ENCODE peak calls at places on chromosome 4, in seven cellular contexts. One of them, this sample, is unnamed.

GRCh38 chr4:118816538-118817177 is 19.3 kb downstream of the SEC24D start:
- DNase-seq in left colon: no peak
- DNase-seq in erythroblast: no peak
- DNase-seq in activated naive CD8-positive, alpha-beta T cell treated with anti-CD3 and anti-CD28 coated beads, Interleukin-2, amount 50 U/mL, for 16 hours: no peak
- DNase-seq in NCI-H1092 treated with DMSO at 0.1 percent for 48 hours: no peak
- DNase-seq in GM04504: no peak
- DNase-seq in glutamatergic neuron: no peak
- DNase-seq in this sample: no peak

GRCh38 chr4:146245246-146245645 is 30.9 kb downstream of the REELD1 start:
- DNase-seq in glutamatergic neuron: no peak
- DNase-seq in GM04504: no peak
- DNase-seq in NCI-H1092 treated with DMSO at 0.1 percent for 48 hours: no peak
- DNase-seq in erythroblast: peak
- DNase-seq in activated naive CD8-positive, alpha-beta T cell treated with anti-CD3 and anti-CD28 coated beads, Interleukin-2, amount 50 U/mL, for 16 hours: no peak
- DNase-seq in left colon: no peak
- DNase-seq in this sample: no peak

GRCh38 chr4:20428410-20429160 is 176.9 kb downstream of the SLIT2 start:
- DNase-seq in left colon: no peak
- DNase-seq in glutamatergic neuron: no peak
- DNase-seq in GM04504: no peak
- DNase-seq in erythroblast: no peak
- DNase-seq in NCI-H1092 treated with DMSO at 0.1 percent for 48 hours: peak
- DNase-seq in activated naive CD8-positive, alpha-beta T cell treated with anti-CD3 and anti-CD28 coated beads, Interleukin-2, amount 50 U/mL, for 16 hours: no peak
- DNase-seq in this sample: no peak

GRCh38 chr4:107647591-107647990 is 72.4 kb downstream of the PAPSS1 start:
- DNase-seq in glutamatergic neuron: no peak
- DNase-seq in GM04504: peak
- DNase-seq in left colon: no peak
- DNase-seq in erythroblast: no peak
- DNase-seq in NCI-H1092 treated with DMSO at 0.1 percent for 48 hours: no peak
- DNase-seq in activated naive CD8-positive, alpha-beta T cell treated with anti-CD3 and anti-CD28 coated beads, Interleukin-2, amount 50 U/mL, for 16 hours: no peak
- DNase-seq in this sample: no peak

GRCh38 chr4:55393461-55394320 is 2.1 kb upstream of the TMEM165 start:
- DNase-seq in glutamatergic neuron: no peak
- DNase-seq in activated naive CD8-positive, alpha-beta T cell treated with anti-CD3 and anti-CD28 coated beads, Interleukin-2, amount 50 U/mL, for 16 hours: no peak
- DNase-seq in erythroblast: no peak
- DNase-seq in GM04504: no peak
- DNase-seq in NCI-H1092 treated with DMSO at 0.1 percent for 48 hours: peak
- DNase-seq in left colon: no peak
- DNase-seq in this sample: no peak

GRCh38 chr4:145734576-145735329 is 54.8 kb downstream of the C4orf51 start:
- DNase-seq in erythroblast: no peak
- DNase-seq in glutamatergic neuron: no peak
- DNase-seq in activated naive CD8-positive, alpha-beta T cell treated with anti-CD3 and anti-CD28 coated beads, Interleukin-2, amount 50 U/mL, for 16 hours: no peak
- DNase-seq in NCI-H1092 treated with DMSO at 0.1 percent for 48 hours: no peak
- DNase-seq in GM04504: peak
- DNase-seq in left colon: peak
- DNase-seq in this sample: no peak

GRCh38 chr4:1238676-1239000 is 10.3 kb downstream of the CTBP1 start:
- DNase-seq in glutamatergic neuron: no peak
- DNase-seq in NCI-H1092 treated with DMSO at 0.1 percent for 48 hours: no peak
- DNase-seq in activated naive CD8-positive, alpha-beta T cell treated with anti-CD3 and anti-CD28 coated beads, Interleukin-2, amount 50 U/mL, for 16 hours: no peak
- DNase-seq in GM04504: no peak
- DNase-seq in left colon: peak
- DNase-seq in erythroblast: no peak
- DNase-seq in this sample: no peak

GRCh38 chr4:3241905-3242304 is 7.1 kb upstream of the MSANTD1 start:
- DNase-seq in glutamatergic neuron: no peak
- DNase-seq in activated naive CD8-positive, alpha-beta T cell treated with anti-CD3 and anti-CD28 coated beads, Interleukin-2, amount 50 U/mL, for 16 hours: no peak
- DNase-seq in NCI-H1092 treated with DMSO at 0.1 percent for 48 hours: no peak
- DNase-seq in GM04504: no peak
- DNase-seq in erythroblast: no peak
- DNase-seq in left colon: no peak
- DNase-seq in this sample: no peak

GRCh38 chr4:80500593-80500992 is 165.1 kb downstream of the CFAP299 start:
- DNase-seq in GM04504: peak
- DNase-seq in NCI-H1092 treated with DMSO at 0.1 percent for 48 hours: no peak
- DNase-seq in left colon: no peak
- DNase-seq in glutamatergic neuron: no peak
- DNase-seq in erythroblast: no peak
- DNase-seq in activated naive CD8-positive, alpha-beta T cell treated with anti-CD3 and anti-CD28 coated beads, Interleukin-2, amount 50 U/mL, for 16 hours: no peak
- DNase-seq in this sample: no peak

GRCh38 chr4:122576261-122577188 is 44.3 kb downstream of the IL21 start:
- DNase-seq in NCI-H1092 treated with DMSO at 0.1 percent for 48 hours: peak
- DNase-seq in activated naive CD8-positive, alpha-beta T cell treated with anti-CD3 and anti-CD28 coated beads, Interleukin-2, amount 50 U/mL, for 16 hours: no peak
- DNase-seq in glutamatergic neuron: no peak
- DNase-seq in GM04504: no peak
- DNase-seq in left colon: no peak
- DNase-seq in erythroblast: peak
- DNase-seq in this sample: no peak

GRCh38 chr4:154958121-154958520 is 177.0 kb downstream of the RBM46 start:
- DNase-seq in GM04504: no peak
- DNase-seq in glutamatergic neuron: no peak
- DNase-seq in erythroblast: no peak
- DNase-seq in left colon: no peak
- DNase-seq in NCI-H1092 treated with DMSO at 0.1 percent for 48 hours: no peak
- DNase-seq in activated naive CD8-positive, alpha-beta T cell treated with anti-CD3 and anti-CD28 coated beads, Interleukin-2, amount 50 U/mL, for 16 hours: no peak
- DNase-seq in this sample: no peak

GRCh38 chr4:1541449-1542225 is 135.4 kb upstream of the NKX1-1 start:
- DNase-seq in glutamatergic neuron: no peak
- DNase-seq in left colon: no peak
- DNase-seq in activated naive CD8-positive, alpha-beta T cell treated with anti-CD3 and anti-CD28 coated beads, Interleukin-2, amount 50 U/mL, for 16 hours: no peak
- DNase-seq in NCI-H1092 treated with DMSO at 0.1 percent for 48 hours: no peak
- DNase-seq in GM04504: no peak
- DNase-seq in erythroblast: no peak
- DNase-seq in this sample: no peak

GRCh38 chr4:24886596-24886995 is 26.2 kb downstream of the CCDC149 start:
- DNase-seq in GM04504: no peak
- DNase-seq in activated naive CD8-positive, alpha-beta T cell treated with anti-CD3 and anti-CD28 coated beads, Interleukin-2, amount 50 U/mL, for 16 hours: no peak
- DNase-seq in glutamatergic neuron: no peak
- DNase-seq in left colon: no peak
- DNase-seq in erythroblast: no peak
- DNase-seq in NCI-H1092 treated with DMSO at 0.1 percent for 48 hours: no peak
- DNase-seq in this sample: no peak

GRCh38 chr4:112857461-112857860 is 192.0 kb upstream of the ANK2 start:
- DNase-seq in glutamatergic neuron: no peak
- DNase-seq in NCI-H1092 treated with DMSO at 0.1 percent for 48 hours: no peak
- DNase-seq in GM04504: peak
- DNase-seq in erythroblast: peak
- DNase-seq in left colon: no peak
- DNase-seq in activated naive CD8-positive, alpha-beta T cell treated with anti-CD3 and anti-CD28 coated beads, Interleukin-2, amount 50 U/mL, for 16 hours: no peak
- DNase-seq in this sample: no peak

GRCh38 chr4:6962211-6963041 is 52.8 kb downstream of the TBC1D14 start:
- DNase-seq in NCI-H1092 treated with DMSO at 0.1 percent for 48 hours: peak
- DNase-seq in activated naive CD8-positive, alpha-beta T cell treated with anti-CD3 and anti-CD28 coated beads, Interleukin-2, amount 50 U/mL, for 16 hours: no peak
- DNase-seq in left colon: no peak
- DNase-seq in GM04504: no peak
- DNase-seq in glutamatergic neuron: no peak
- DNase-seq in erythroblast: no peak
- DNase-seq in this sample: no peak

GRCh38 chr4:2393353-2394270 is 24.8 kb downstream of the ZFYVE28 start:
- DNase-seq in glutamatergic neuron: no peak
- DNase-seq in NCI-H1092 treated with DMSO at 0.1 percent for 48 hours: no peak
- DNase-seq in GM04504: no peak
- DNase-seq in left colon: no peak
- DNase-seq in activated naive CD8-positive, alpha-beta T cell treated with anti-CD3 and anti-CD28 coated beads, Interleukin-2, amount 50 U/mL, for 16 hours: no peak
- DNase-seq in erythroblast: peak
- DNase-seq in this sample: no peak

GRCh38 chr4:3657917-3658913 is 108.0 kb upstream of the ADRA2C start:
- DNase-seq in erythroblast: no peak
- DNase-seq in GM04504: no peak
- DNase-seq in NCI-H1092 treated with DMSO at 0.1 percent for 48 hours: peak
- DNase-seq in left colon: no peak
- DNase-seq in activated naive CD8-positive, alpha-beta T cell treated with anti-CD3 and anti-CD28 coated beads, Interleukin-2, amount 50 U/mL, for 16 hours: no peak
- DNase-seq in glutamatergic neuron: no peak
- DNase-seq in this sample: no peak

GRCh38 chr4:52914051-52914605 is 52.0 kb downstream of the RASL11B start:
- DNase-seq in left colon: no peak
- DNase-seq in GM04504: peak
- DNase-seq in glutamatergic neuron: no peak
- DNase-seq in NCI-H1092 treated with DMSO at 0.1 percent for 48 hours: no peak
- DNase-seq in activated naive CD8-positive, alpha-beta T cell treated with anti-CD3 and anti-CD28 coated beads, Interleukin-2, amount 50 U/mL, for 16 hours: no peak
- DNase-seq in erythroblast: no peak
- DNase-seq in this sample: no peak

GRCh38 chr4:95188701-95189401 is 359.9 kb downstream of the UNC5C start:
- DNase-seq in left colon: no peak
- DNase-seq in erythroblast: no peak
- DNase-seq in activated naive CD8-positive, alpha-beta T cell treated with anti-CD3 and anti-CD28 coated beads, Interleukin-2, amount 50 U/mL, for 16 hours: no peak
- DNase-seq in NCI-H1092 treated with DMSO at 0.1 percent for 48 hours: no peak
- DNase-seq in GM04504: no peak
- DNase-seq in glutamatergic neuron: no peak
- DNase-seq in this sample: no peak

GRCh38 chr4:15928883-15929282 is 9.7 kb downstream of the FGFBP1 start:
- DNase-seq in glutamatergic neuron: no peak
- DNase-seq in NCI-H1092 treated with DMSO at 0.1 percent for 48 hours: no peak
- DNase-seq in erythroblast: no peak
- DNase-seq in left colon: no peak
- DNase-seq in GM04504: no peak
- DNase-seq in activated naive CD8-positive, alpha-beta T cell treated with anti-CD3 and anti-CD28 coated beads, Interleukin-2, amount 50 U/mL, for 16 hours: no peak
- DNase-seq in this sample: no peak

GRCh38 chr4:7156273-7157139 is 35.8 kb upstream of the SORCS2 start:
- DNase-seq in erythroblast: no peak
- DNase-seq in glutamatergic neuron: peak
- DNase-seq in left colon: peak
- DNase-seq in GM04504: no peak
- DNase-seq in NCI-H1092 treated with DMSO at 0.1 percent for 48 hours: no peak
- DNase-seq in activated naive CD8-positive, alpha-beta T cell treated with anti-CD3 and anti-CD28 coated beads, Interleukin-2, amount 50 U/mL, for 16 hours: no peak
- DNase-seq in this sample: no peak

GRCh38 chr4:159071969-159072765 is 30.7 kb upstream of the RAPGEF2 start:
- DNase-seq in left colon: no peak
- DNase-seq in activated naive CD8-positive, alpha-beta T cell treated with anti-CD3 and anti-CD28 coated beads, Interleukin-2, amount 50 U/mL, for 16 hours: no peak
- DNase-seq in glutamatergic neuron: no peak
- DNase-seq in erythroblast: no peak
- DNase-seq in GM04504: no peak
- DNase-seq in NCI-H1092 treated with DMSO at 0.1 percent for 48 hours: no peak
- DNase-seq in this sample: no peak

GRCh38 chr4:173014113-173014558 is 154.5 kb upstream of the GALNT7 start:
- DNase-seq in glutamatergic neuron: peak
- DNase-seq in NCI-H1092 treated with DMSO at 0.1 percent for 48 hours: no peak
- DNase-seq in GM04504: no peak
- DNase-seq in erythroblast: peak
- DNase-seq in activated naive CD8-positive, alpha-beta T cell treated with anti-CD3 and anti-CD28 coated beads, Interleukin-2, amount 50 U/mL, for 16 hours: no peak
- DNase-seq in left colon: no peak
- DNase-seq in this sample: no peak

GRCh38 chr4:98143001-98143899 is at the start of gene STPG2:
- DNase-seq in NCI-H1092 treated with DMSO at 0.1 percent for 48 hours: peak
- DNase-seq in erythroblast: peak
- DNase-seq in activated naive CD8-positive, alpha-beta T cell treated with anti-CD3 and anti-CD28 coated beads, Interleukin-2, amount 50 U/mL, for 16 hours: peak
- DNase-seq in left colon: peak
- DNase-seq in GM04504: peak
- DNase-seq in glutamatergic neuron: peak
- DNase-seq in this sample: peak

GRCh38 chr4:183201331-183201730 is 102.3 kb downstream of the WWC2 start:
- DNase-seq in left colon: no peak
- DNase-seq in NCI-H1092 treated with DMSO at 0.1 percent for 48 hours: no peak
- DNase-seq in erythroblast: no peak
- DNase-seq in GM04504: no peak
- DNase-seq in activated naive CD8-positive, alpha-beta T cell treated with anti-CD3 and anti-CD28 coated beads, Interleukin-2, amount 50 U/mL, for 16 hours: no peak
- DNase-seq in glutamatergic neuron: no peak
- DNase-seq in this sample: no peak

GRCh38 chr4:4752576-4753401 is 106.7 kb upstream of the MSX1 start:
- DNase-seq in activated naive CD8-positive, alpha-beta T cell treated with anti-CD3 and anti-CD28 coated beads, Interleukin-2, amount 50 U/mL, for 16 hours: no peak
- DNase-seq in NCI-H1092 treated with DMSO at 0.1 percent for 48 hours: no peak
- DNase-seq in left colon: no peak
- DNase-seq in erythroblast: no peak
- DNase-seq in GM04504: peak
- DNase-seq in glutamatergic neuron: no peak
- DNase-seq in this sample: no peak

GRCh38 chr4:24730256-24731001 is 64.9 kb upstream of the SOD3 start:
- DNase-seq in activated naive CD8-positive, alpha-beta T cell treated with anti-CD3 and anti-CD28 coated beads, Interleukin-2, amount 50 U/mL, for 16 hours: no peak
- DNase-seq in erythroblast: no peak
- DNase-seq in left colon: peak
- DNase-seq in NCI-H1092 treated with DMSO at 0.1 percent for 48 hours: no peak
- DNase-seq in GM04504: peak
- DNase-seq in glutamatergic neuron: no peak
- DNase-seq in this sample: no peak

GRCh38 chr4:145840162-145840768 is 98.4 kb downstream of the ZNF827 start:
- DNase-seq in NCI-H1092 treated with DMSO at 0.1 percent for 48 hours: peak
- DNase-seq in erythroblast: peak
- DNase-seq in glutamatergic neuron: no peak
- DNase-seq in GM04504: no peak
- DNase-seq in left colon: no peak
- DNase-seq in activated naive CD8-positive, alpha-beta T cell treated with anti-CD3 and anti-CD28 coated beads, Interleukin-2, amount 50 U/mL, for 16 hours: no peak
- DNase-seq in this sample: peak

GRCh38 chr4:154416183-154416543 is 75.4 kb downstream of the DCHS2 start:
- DNase-seq in erythroblast: no peak
- DNase-seq in GM04504: no peak
- DNase-seq in NCI-H1092 treated with DMSO at 0.1 percent for 48 hours: no peak
- DNase-seq in glutamatergic neuron: peak
- DNase-seq in activated naive CD8-positive, alpha-beta T cell treated with anti-CD3 and anti-CD28 coated beads, Interleukin-2, amount 50 U/mL, for 16 hours: no peak
- DNase-seq in left colon: no peak
- DNase-seq in this sample: no peak

GRCh38 chr4:8400641-8401325 is 39.7 kb downstream of the ACOX3 start:
- DNase-seq in GM04504: no peak
- DNase-seq in left colon: no peak
- DNase-seq in erythroblast: no peak
- DNase-seq in NCI-H1092 treated with DMSO at 0.1 percent for 48 hours: no peak
- DNase-seq in activated naive CD8-positive, alpha-beta T cell treated with anti-CD3 and anti-CD28 coated beads, Interleukin-2, amount 50 U/mL, for 16 hours: no peak
- DNase-seq in glutamatergic neuron: no peak
- DNase-seq in this sample: no peak

GRCh38 chr4:109588176-109588575 is 28.1 kb downstream of the MCUB start:
- DNase-seq in activated naive CD8-positive, alpha-beta T cell treated with anti-CD3 and anti-CD28 coated beads, Interleukin-2, amount 50 U/mL, for 16 hours: peak
- DNase-seq in left colon: no peak
- DNase-seq in GM04504: no peak
- DNase-seq in erythroblast: no peak
- DNase-seq in glutamatergic neuron: no peak
- DNase-seq in NCI-H1092 treated with DMSO at 0.1 percent for 48 hours: no peak
- DNase-seq in this sample: no peak